ENCODE peak calls at places on chromosomes 1 and 21, in ten cellular contexts. W, F, S, X, N, R, G, H, L and A are unnamed samples.

GRCh38 chr21:31233711-31234110 is 110.3 kb downstream of the TIAM1 start:
- DNase-seq in H (no peak), F (no peak), G (no peak), S (no peak), X (no peak), N (no peak), L (no peak), R (no peak), W (no peak), A (no peak)

GRCh38 chr1:6205849-6206845 is at the start of gene RNF207:
- DNase-seq in S (peak), R (peak), W (no peak), L (no peak), H (no peak), F (peak), X (no peak), G (peak), N (peak), A (peak)

GRCh38 chr1:2468041-2468472 is 8.0 kb upstream of the PLCH2 start:
- DNase-seq in R (peak), G (no peak), H (peak), L (no peak), N (no peak), W (no peak), X (no peak), S (no peak), F (peak), A (no peak)

GRCh38 chr21:38619865-38620513 is 121.7 kb upstream of the ERG start:
- DNase-seq in L (peak), W (no peak), R (no peak), N (no peak), H (no peak), F (no peak), S (no peak), X (no peak), G (peak), A (no peak)

GRCh38 chr1:51620470-51620869 is 3.6 kb downstream of the OSBPL9 start:
- DNase-seq in W (no peak), X (no peak), G (no peak), R (no peak), S (no peak), L (no peak), F (no peak), H (no peak), N (no peak), A (no peak)

GRCh38 chr1:236507022-236507700 is 16.6 kb upstream of the LGALS8 start:
- DNase-seq in L (no peak), W (no peak), S (no peak), F (no peak), G (peak), N (no peak), R (no peak), X (no peak), H (no peak), A (peak)

GRCh38 chr1:223393275-223394214 is at the start of gene CCDC185:
- DNase-seq in X (peak), N (no peak), G (peak), S (no peak), H (no peak), R (no peak), W (no peak), L (no peak), F (no peak), A (peak)

GRCh38 chr21:42225571-42226155 is 6.7 kb downstream of the ABCG1 start:
- DNase-seq in W (no peak), S (no peak), L (no peak), F (no peak), X (no peak), G (no peak), N (no peak), H (no peak), R (no peak), A (no peak)

GRCh38 chr1:33111965-33112364 is 31.0 kb downstream of the AZIN2 start:
- DNase-seq in L (no peak), F (no peak), X (peak), N (no peak), W (no peak), R (no peak), S (no peak), G (peak), H (peak), A (no peak)

GRCh38 chr21:35046880-35047229 is 2.2 kb downstream of the RUNX1 start:
- DNase-seq in S (no peak), N (peak), F (no peak), X (no peak), W (no peak), H (no peak), G (peak), R (no peak), L (peak), A (no peak)

GRCh38 chr1:33602271-33602670 is 129.8 kb downstream of the ZSCAN20 start:
- DNase-seq in S (no peak), W (no peak), G (no peak), N (no peak), H (no peak), L (no peak), F (no peak), X (no peak), R (no peak), A (no peak)

GRCh38 chr1:198678301-198678836 is 39.5 kb downstream of the PTPRC start:
- DNase-seq in R (no peak), S (no peak), F (peak), L (no peak), N (no peak), H (no peak), X (no peak), W (no peak), G (no peak), A (no peak)

GRCh38 chr1:233075045-233075444 is 124.6 kb downstream of the NTPCR start:
- DNase-seq in S (no peak), F (no peak), R (no peak), X (no peak), G (peak), H (no peak), W (peak), N (peak), L (no peak), A (no peak)

GRCh38 chr1:26772687-26773086 is 15.1 kb upstream of the PIGV start:
- DNase-seq in L (no peak), G (peak), F (no peak), H (no peak), N (no peak), W (peak), X (no peak), R (no peak), S (no peak), A (no peak)

GRCh38 chr1:67534627-67535065 is 104.4 kb upstream of the SERBP1 start:
- DNase-seq in X (no peak), N (no peak), S (no peak), W (no peak), G (peak), L (no peak), F (no peak), R (no peak), H (no peak), A (no peak)

GRCh38 chr1:10625554-10625953 is 150.8 kb downstream of the PEX14 start:
- DNase-seq in W (no peak), G (no peak), X (no peak), S (no peak), F (no peak), H (no peak), L (no peak), N (no peak), R (no peak), A (no peak)

GRCh38 chr21:40507978-40508377 is 339.0 kb downstream of the DSCAM start:
- DNase-seq in X (no peak), R (no peak), N (no peak), L (no peak), H (no peak), G (peak), S (peak), F (no peak), W (no peak), A (no peak)

GRCh38 chr1:22903113-22903512 is 69.6 kb downstream of the LACTBL1 start:
- DNase-seq in S (no peak), W (peak), G (peak), X (no peak), N (peak), L (no peak), R (no peak), F (no peak), H (no peak), A (no peak)

GRCh38 chr1:35047188-35047858 is 15.6 kb upstream of the ZMYM6 start:
- DNase-seq in R (no peak), W (peak), H (peak), X (no peak), N (no peak), S (no peak), L (no peak), G (peak), F (no peak), A (no peak)

GRCh38 chr1:213070399-213070798 is 19.4 kb downstream of the RPS6KC1 start:
- DNase-seq in W (no peak), X (no peak), R (peak), F (no peak), H (peak), L (no peak), G (peak), N (peak), S (no peak), A (peak)

GRCh38 chr1:22553104-22553880 is 10.0 kb upstream of the EPHA8 start:
- DNase-seq in W (no peak), N (no peak), R (no peak), F (no peak), G (no peak), H (no peak), L (no peak), S (no peak), X (no peak), A (peak)

GRCh38 chr1:26280333-26281042 is 602 bp downstream of the SH3BGRL3 start:
- DNase-seq in F (no peak), L (no peak), S (no peak), G (peak), N (peak), R (no peak), H (peak), W (peak), X (no peak), A (no peak)

GRCh38 chr1:151619489-151620093 is 7.7 kb downstream of the SNX27 start:
- DNase-seq in R (no peak), H (no peak), S (no peak), X (no peak), G (peak), F (no peak), N (no peak), W (no peak), L (no peak), A (no peak)

GRCh38 chr1:63261736-63262142 is 60.6 kb upstream of the FOXD3 start:
- DNase-seq in H (no peak), G (peak), W (no peak), X (peak), R (no peak), N (no peak), S (peak), L (no peak), F (no peak), A (no peak)

GRCh38 chr1:94820918-94821317 is 761 bp downstream of the SLC44A3 start:
- DNase-seq in G (no peak), W (no peak), X (no peak), R (no peak), S (no peak), N (no peak), F (no peak), H (no peak), L (no peak), A (no peak)

GRCh38 chr1:60759257-60759656 is 323.1 kb upstream of the NFIA start:
- DNase-seq in W (no peak), N (no peak), H (no peak), L (no peak), F (no peak), X (no peak), G (no peak), R (no peak), S (no peak), A (peak)

GRCh38 chr1:24191860-24192259 is 4.8 kb upstream of the IFNLR1 start:
- DNase-seq in H (no peak), X (no peak), N (peak), W (no peak), S (peak), L (no peak), F (no peak), R (peak), G (peak), A (no peak)

GRCh38 chr1:192445849-192446489 is 129.2 kb downstream of the RGS21 start:
- DNase-seq in F (peak), N (no peak), H (peak), G (peak), L (peak), S (peak), X (peak), W (no peak), R (peak), A (peak)

GRCh38 chr1:94156226-94156625 is 35.3 kb upstream of the ABCA4 start:
- DNase-seq in X (no peak), L (no peak), G (peak), S (no peak), W (no peak), R (no peak), F (no peak), H (no peak), N (no peak), A (no peak)